ENCODE peak calls at places on chromosome 1, in seven cellular contexts. One of them, this sample, is unnamed.
A peak's percentile ranks its signal among the peaks of the same experiment; 100 is the strongest.

GRCh38 chr1:211326528-211327340 is at the start of gene TRAF5:
- DNase-seq in upper lobe of right lung: peak; percentile 81
- DNase-seq in stomach: peak; percentile 58
- DNase-seq in neural progenitor cell: peak; percentile 79
- DNase-seq in tibial artery: peak; percentile 49
- DNase-seq in uterus: peak; percentile 63
- DNase-seq in aorta: peak; percentile 61
- DNase-seq in this sample: peak; percentile 80

GRCh38 chr1:159942700-159943640 is 2.4 kb downstream of the IGSF9 start:
- DNase-seq in aorta: no peak
- DNase-seq in neural progenitor cell: no peak
- DNase-seq in upper lobe of right lung: peak; percentile 48
- DNase-seq in tibial artery: no peak
- DNase-seq in uterus: no peak
- DNase-seq in stomach: peak; percentile 24
- DNase-seq in this sample: no peak

GRCh38 chr1:210294991-210295773 is 33.5 kb upstream of the HHAT start:
- DNase-seq in upper lobe of right lung: no peak
- DNase-seq in neural progenitor cell: peak; percentile 67
- DNase-seq in aorta: peak; percentile 76
- DNase-seq in tibial artery: peak; percentile 38
- DNase-seq in stomach: no peak
- DNase-seq in uterus: peak; percentile 56
- DNase-seq in this sample: peak; percentile 83

GRCh38 chr1:229028509-229028908 is 242.4 kb upstream of the RAB4A start:
- DNase-seq in upper lobe of right lung: no peak
- DNase-seq in neural progenitor cell: peak; percentile 71
- DNase-seq in aorta: no peak
- DNase-seq in stomach: no peak
- DNase-seq in uterus: no peak
- DNase-seq in tibial artery: no peak
- DNase-seq in this sample: no peak

GRCh38 chr1:194004146-194004545 is 817.7 kb upstream of the B3GALT2 start:
- DNase-seq in tibial artery: no peak
- DNase-seq in aorta: no peak
- DNase-seq in upper lobe of right lung: no peak
- DNase-seq in stomach: no peak
- DNase-seq in uterus: no peak
- DNase-seq in neural progenitor cell: peak; percentile 84
- DNase-seq in this sample: no peak

GRCh38 chr1:184892116-184892515 is 82.2 kb downstream of the NIBAN1 start:
- DNase-seq in tibial artery: no peak
- DNase-seq in stomach: no peak
- DNase-seq in upper lobe of right lung: no peak
- DNase-seq in uterus: no peak
- DNase-seq in neural progenitor cell: no peak
- DNase-seq in aorta: no peak
- DNase-seq in this sample: no peak

GRCh38 chr1:71464016-71464415 is 383.2 kb upstream of the ZRANB2 start:
- DNase-seq in stomach: no peak
- DNase-seq in aorta: no peak
- DNase-seq in uterus: no peak
- DNase-seq in upper lobe of right lung: no peak
- DNase-seq in tibial artery: no peak
- DNase-seq in neural progenitor cell: no peak
- DNase-seq in this sample: no peak

GRCh38 chr1:230069813-230070212 is 2.8 kb downstream of the GALNT2 start:
- DNase-seq in stomach: no peak
- DNase-seq in upper lobe of right lung: peak; percentile 12
- DNase-seq in tibial artery: no peak
- DNase-seq in uterus: no peak
- DNase-seq in neural progenitor cell: peak; percentile 35
- DNase-seq in aorta: no peak
- DNase-seq in this sample: no peak

GRCh38 chr1:245957446-245957845 is 549.6 kb downstream of the SMYD3 start:
- DNase-seq in aorta: no peak
- DNase-seq in uterus: no peak
- DNase-seq in neural progenitor cell: no peak
- DNase-seq in tibial artery: no peak
- DNase-seq in stomach: no peak
- DNase-seq in upper lobe of right lung: no peak
- DNase-seq in this sample: no peak

GRCh38 chr1:19676438-19676922 is 11.8 kb downstream of the HTR6 start:
- DNase-seq in tibial artery: peak; percentile 67
- DNase-seq in stomach: peak; percentile 43
- DNase-seq in upper lobe of right lung: no peak
- DNase-seq in aorta: peak; percentile 80
- DNase-seq in uterus: peak; percentile 65
- DNase-seq in neural progenitor cell: peak; percentile 92
- DNase-seq in this sample: no peak

GRCh38 chr1:85579619-85580018 is 942 bp upstream of the CCN1 start:
- DNase-seq in upper lobe of right lung: no peak
- DNase-seq in stomach: no peak
- DNase-seq in aorta: peak; percentile 60
- DNase-seq in neural progenitor cell: peak; percentile 60
- DNase-seq in tibial artery: no peak
- DNase-seq in uterus: peak; percentile 54
- DNase-seq in this sample: no peak

GRCh38 chr1:196997428-196997827 is 20.1 kb downstream of the CFHR5 start:
- DNase-seq in tibial artery: no peak
- DNase-seq in uterus: no peak
- DNase-seq in stomach: no peak
- DNase-seq in neural progenitor cell: no peak
- DNase-seq in aorta: no peak
- DNase-seq in upper lobe of right lung: no peak
- DNase-seq in this sample: no peak

GRCh38 chr1:87508247-87508646 is 179.6 kb downstream of the LMO4 start:
- DNase-seq in neural progenitor cell: no peak
- DNase-seq in tibial artery: no peak
- DNase-seq in stomach: no peak
- DNase-seq in upper lobe of right lung: no peak
- DNase-seq in uterus: no peak
- DNase-seq in aorta: no peak
- DNase-seq in this sample: no peak

GRCh38 chr1:16082283-16083038 is 9.0 kb upstream of the FAM131C start:
- DNase-seq in uterus: peak; percentile 56
- DNase-seq in upper lobe of right lung: peak; percentile 83
- DNase-seq in stomach: peak; percentile 83
- DNase-seq in tibial artery: no peak
- DNase-seq in neural progenitor cell: peak; percentile 84
- DNase-seq in aorta: peak; percentile 71
- DNase-seq in this sample: peak; percentile 67

GRCh38 chr1:37255111-37255795 is 219.1 kb upstream of the ZC3H12A start:
- DNase-seq in aorta: no peak
- DNase-seq in tibial artery: no peak
- DNase-seq in neural progenitor cell: peak; percentile 92
- DNase-seq in uterus: no peak
- DNase-seq in upper lobe of right lung: no peak
- DNase-seq in stomach: no peak
- DNase-seq in this sample: peak; percentile 79

GRCh38 chr1:198577444-198577843 is 37.0 kb upstream of the ATP6V1G3 start:
- DNase-seq in neural progenitor cell: no peak
- DNase-seq in upper lobe of right lung: no peak
- DNase-seq in tibial artery: no peak
- DNase-seq in aorta: no peak
- DNase-seq in stomach: no peak
- DNase-seq in uterus: no peak
- DNase-seq in this sample: no peak

GRCh38 chr1:159854101-159854692 is 8.3 kb downstream of the VSIG8 start:
- DNase-seq in upper lobe of right lung: peak; percentile 91
- DNase-seq in neural progenitor cell: peak; percentile 73
- DNase-seq in uterus: peak; percentile 66
- DNase-seq in stomach: peak; percentile 85
- DNase-seq in aorta: peak; percentile 90
- DNase-seq in tibial artery: peak; percentile 87
- DNase-seq in this sample: peak; percentile 66

GRCh38 chr1:61569212-61569621 is 155.7 kb downstream of the TM2D1 start:
- DNase-seq in uterus: no peak
- DNase-seq in tibial artery: no peak
- DNase-seq in neural progenitor cell: no peak
- DNase-seq in stomach: no peak
- DNase-seq in upper lobe of right lung: no peak
- DNase-seq in aorta: no peak
- DNase-seq in this sample: no peak

GRCh38 chr1:55184859-55185258 is 30.3 kb downstream of the USP24 start:
- DNase-seq in aorta: no peak
- DNase-seq in upper lobe of right lung: no peak
- DNase-seq in neural progenitor cell: no peak
- DNase-seq in tibial artery: no peak
- DNase-seq in stomach: no peak
- DNase-seq in uterus: no peak
- DNase-seq in this sample: no peak
- H3K9me3 ChIP-seq in aorta: no peaks in the 10 kb centered on the region
- H3K9me3 ChIP-seq in upper lobe of right lung: no peaks in the 10 kb centered on the region
- H3K9me3 ChIP-seq in neural progenitor cell: peaks cover 13% of the 10 kb centered on the region
- H3K9me3 ChIP-seq in tibial artery: no peaks in the 10 kb centered on the region
- H3K9me3 ChIP-seq in stomach: no peaks in the 10 kb centered on the region
- H3K9me3 ChIP-seq in uterus: no peaks in the 10 kb centered on the region
- H3K9me3 ChIP-seq in this sample: no peaks in the 10 kb centered on the region

GRCh38 chr1:152884506-152884905 is 6.4 kb downstream of the SMCP start:
- DNase-seq in stomach: no peak
- DNase-seq in tibial artery: no peak
- DNase-seq in upper lobe of right lung: no peak
- DNase-seq in aorta: no peak
- DNase-seq in neural progenitor cell: no peak
- DNase-seq in uterus: no peak
- DNase-seq in this sample: no peak

GRCh38 chr1:152884966-152885624 is 7.0 kb downstream of the SMCP start:
- DNase-seq in upper lobe of right lung: no peak
- DNase-seq in uterus: no peak
- DNase-seq in aorta: no peak
- DNase-seq in tibial artery: no peak
- DNase-seq in neural progenitor cell: no peak
- DNase-seq in stomach: no peak
- DNase-seq in this sample: no peak

GRCh38 chr1:152886758-152887409 is 8.8 kb downstream of the SMCP start:
- DNase-seq in uterus: no peak
- DNase-seq in neural progenitor cell: no peak
- DNase-seq in stomach: no peak
- DNase-seq in aorta: no peak
- DNase-seq in upper lobe of right lung: no peak
- DNase-seq in tibial artery: no peak
- DNase-seq in this sample: no peak

GRCh38 chr1:152886090-152886489 is 8.0 kb downstream of the SMCP start:
- DNase-seq in aorta: no peak
- DNase-seq in uterus: no peak
- DNase-seq in neural progenitor cell: no peak
- DNase-seq in upper lobe of right lung: no peak
- DNase-seq in tibial artery: no peak
- DNase-seq in stomach: no peak
- DNase-seq in this sample: no peak

DNA sequence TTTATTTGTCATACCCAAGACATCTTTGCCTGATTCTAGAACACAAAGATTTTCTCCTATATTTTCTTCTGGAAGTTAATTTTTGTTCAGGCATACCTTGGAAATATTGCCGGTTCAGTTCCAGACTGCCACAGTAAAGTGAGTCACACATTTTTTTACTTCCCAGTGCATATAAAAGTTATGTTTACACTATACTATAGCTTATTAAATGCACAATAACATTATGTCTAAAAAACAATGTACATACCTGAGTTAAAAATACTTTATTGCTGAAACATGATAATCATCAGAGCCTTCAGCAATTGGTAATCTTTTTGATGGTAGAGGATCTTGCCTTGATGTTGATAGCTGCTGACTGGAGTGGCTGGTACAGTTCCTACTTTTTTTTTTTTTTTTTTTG is 10.0 kb downstream of the SMCP start:
- DNase-seq in neural progenitor cell: no peak
- DNase-seq in uterus: no peak
- DNase-seq in tibial artery: no peak
- DNase-seq in upper lobe of right lung: no peak
- DNase-seq in stomach: no peak
- DNase-seq in aorta: no peak
- DNase-seq in this sample: no peak
- H3K9me3 ChIP-seq in neural progenitor cell: peaks cover 26% of the 10 kb centered on the region
- H3K9me3 ChIP-seq in uterus: no peaks in the 10 kb centered on the region
- H3K9me3 ChIP-seq in tibial artery: no peaks in the 10 kb centered on the region
- H3K9me3 ChIP-seq in upper lobe of right lung: no peaks in the 10 kb centered on the region
- H3K9me3 ChIP-seq in stomach: no peaks in the 10 kb centered on the region
- H3K9me3 ChIP-seq in aorta: no peaks in the 10 kb centered on the region
- H3K9me3 ChIP-seq in this sample: no peaks in the 10 kb centered on the region

GRCh38 chr1:247966520-247967204 is 1.6 kb downstream of the OR2AK2 start:
- DNase-seq in tibial artery: no peak
- DNase-seq in upper lobe of right lung: no peak
- DNase-seq in aorta: no peak
- DNase-seq in neural progenitor cell: no peak
- DNase-seq in uterus: no peak
- DNase-seq in stomach: no peak
- DNase-seq in this sample: no peak
- H3K9me3 ChIP-seq in tibial artery: no peaks in the 10 kb centered on the region
- H3K9me3 ChIP-seq in upper lobe of right lung: no peaks in the 10 kb centered on the region
- H3K9me3 ChIP-seq in aorta: peaks cover 2% of the 10 kb centered on the region
- H3K9me3 ChIP-seq in neural progenitor cell: peaks cover 21% of the 10 kb centered on the region
- H3K9me3 ChIP-seq in uterus: no peaks in the 10 kb centered on the region
- H3K9me3 ChIP-seq in stomach: no peaks in the 10 kb centered on the region
- H3K9me3 ChIP-seq in this sample: no peaks in the 10 kb centered on the region

GRCh38 chr1:152622803-152623202 is at the start of gene LCE3A:
- DNase-seq in tibial artery: no peak
- DNase-seq in aorta: no peak
- DNase-seq in upper lobe of right lung: no peak
- DNase-seq in neural progenitor cell: no peak
- DNase-seq in uterus: no peak
- DNase-seq in stomach: no peak
- DNase-seq in this sample: no peak

GRCh38 chr1:152621993-152622392 is 910 bp downstream of the LCE3A start:
- DNase-seq in stomach: no peak
- DNase-seq in tibial artery: no peak
- DNase-seq in neural progenitor cell: no peak
- DNase-seq in upper lobe of right lung: no peak
- DNase-seq in aorta: no peak
- DNase-seq in uterus: no peak
- DNase-seq in this sample: no peak

GRCh38 chr1:152626688-152627087 is 3.8 kb upstream of the LCE3A start:
- DNase-seq in stomach: no peak
- DNase-seq in upper lobe of right lung: no peak
- DNase-seq in neural progenitor cell: no peak
- DNase-seq in tibial artery: no peak
- DNase-seq in uterus: no peak
- DNase-seq in aorta: no peak
- DNase-seq in this sample: no peak

DNA sequence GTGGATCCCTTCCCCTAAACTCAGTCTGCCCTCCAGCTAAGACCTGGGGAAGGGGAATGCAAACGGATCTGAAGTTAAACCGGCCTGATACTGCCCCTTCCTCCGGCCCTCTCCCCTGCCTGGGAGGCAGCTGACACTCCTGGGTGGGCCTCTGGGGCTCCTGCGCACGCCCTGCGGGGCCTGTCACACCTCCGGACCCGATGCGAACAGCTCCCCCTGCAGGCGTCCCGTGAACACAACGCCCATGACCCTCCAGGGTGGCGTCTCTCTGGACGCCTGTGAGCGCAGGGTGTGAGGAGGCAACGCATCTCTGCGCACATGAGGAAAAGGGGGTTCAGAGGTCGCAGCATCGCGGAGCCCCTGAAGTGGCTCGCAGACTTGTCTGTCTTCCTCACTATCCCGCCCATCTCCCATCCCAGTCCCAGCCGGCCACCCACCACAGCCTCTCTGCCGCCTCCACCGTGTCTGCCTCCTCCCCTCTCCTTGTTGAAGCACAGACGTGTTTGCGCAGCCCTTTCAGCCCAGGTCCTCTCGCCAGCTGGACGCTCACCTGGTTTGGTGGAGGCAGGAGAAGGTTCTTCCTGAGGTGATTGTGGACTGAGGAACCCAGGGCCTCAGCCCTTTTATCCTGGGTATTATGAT is 421 bp upstream of the LCE3A start:
- DNase-seq in stomach: no peak
- DNase-seq in upper lobe of right lung: no peak
- DNase-seq in uterus: no peak
- DNase-seq in tibial artery: no peak
- DNase-seq in aorta: no peak
- DNase-seq in neural progenitor cell: no peak
- DNase-seq in this sample: peak; percentile 25
- H3K9me3 ChIP-seq in stomach: peaks cover 18% of the 10 kb centered on the region
- H3K9me3 ChIP-seq in upper lobe of right lung: peaks cover 7% of the 10 kb centered on the region
- H3K9me3 ChIP-seq in uterus: no peaks in the 10 kb centered on the region
- H3K9me3 ChIP-seq in tibial artery: peaks cover 2% of the 10 kb centered on the region
- H3K9me3 ChIP-seq in aorta: peaks cover 2% of the 10 kb centered on the region
- H3K9me3 ChIP-seq in neural progenitor cell: peaks cover 14% of the 10 kb centered on the region
- H3K9me3 ChIP-seq in this sample: no peaks in the 10 kb centered on the region